ENCODE peak calls at places on chromosomes 6 and 20, in eight cellular contexts. One of them, this sample, is unnamed.

GRCh38 chr6:16639689-16640480 is 121.4 kb downstream of the ATXN1 start:
- DNase-seq in left ventricle myocardium inferior: no peak
- DNase-seq in GM10248: no peak
- DNase-seq in mesothelial cell of epicardium: no peak
- DNase-seq in activated CD4-positive, alpha-beta T cell treated with anti-CD3 and anti-CD28 coated beads, Interleukin-2, amount 10 ng/mL, durations not matched to agents 7 days and 5 days: no peak
- DNase-seq in renal cortical epithelial cell: peak; percentile 94
- DNase-seq in endothelial cell: no peak
- DNase-seq in RWPE1: peak; percentile 80
- DNase-seq in this sample: peak; percentile 34

GRCh38 chr20:1561350-1561749 is 3.8 kb upstream of the SIRPD start:
- DNase-seq in left ventricle myocardium inferior: no peak
- DNase-seq in GM10248: no peak
- DNase-seq in mesothelial cell of epicardium: no peak
- DNase-seq in activated CD4-positive, alpha-beta T cell treated with anti-CD3 and anti-CD28 coated beads, Interleukin-2, amount 10 ng/mL, durations not matched to agents 7 days and 5 days: no peak
- DNase-seq in renal cortical epithelial cell: no peak
- DNase-seq in endothelial cell: no peak
- DNase-seq in RWPE1: no peak
- DNase-seq in this sample: no peak

GRCh38 chr6:69866351-69867074 is at the start of gene COL19A1:
- DNase-seq in left ventricle myocardium inferior: peak; percentile 22
- DNase-seq in GM10248: peak; percentile 43
- DNase-seq in mesothelial cell of epicardium: peak; percentile 47
- DNase-seq in activated CD4-positive, alpha-beta T cell treated with anti-CD3 and anti-CD28 coated beads, Interleukin-2, amount 10 ng/mL, durations not matched to agents 7 days and 5 days: peak; percentile 10
- DNase-seq in renal cortical epithelial cell: no peak
- DNase-seq in endothelial cell: peak; percentile 26
- DNase-seq in RWPE1: no peak
- DNase-seq in this sample: peak; percentile 79

GRCh38 chr6:157864185-157864761 is 41.2 kb downstream of the SNX9 start:
- DNase-seq in left ventricle myocardium inferior: no peak
- DNase-seq in GM10248: no peak
- DNase-seq in mesothelial cell of epicardium: no peak
- DNase-seq in activated CD4-positive, alpha-beta T cell treated with anti-CD3 and anti-CD28 coated beads, Interleukin-2, amount 10 ng/mL, durations not matched to agents 7 days and 5 days: no peak
- DNase-seq in renal cortical epithelial cell: no peak
- DNase-seq in endothelial cell: no peak
- DNase-seq in RWPE1: no peak
- DNase-seq in this sample: no peak

GRCh38 chr6:105769987-105770386 is 316.1 kb upstream of the PRDM1 start:
- DNase-seq in left ventricle myocardium inferior: no peak
- DNase-seq in GM10248: no peak
- DNase-seq in mesothelial cell of epicardium: no peak
- DNase-seq in activated CD4-positive, alpha-beta T cell treated with anti-CD3 and anti-CD28 coated beads, Interleukin-2, amount 10 ng/mL, durations not matched to agents 7 days and 5 days: no peak
- DNase-seq in renal cortical epithelial cell: peak; percentile 76
- DNase-seq in endothelial cell: no peak
- DNase-seq in RWPE1: peak; percentile 49
- DNase-seq in this sample: no peak

GRCh38 chr6:6881438-6882267 is 226.1 kb upstream of the RREB1 start:
- DNase-seq in left ventricle myocardium inferior: no peak
- DNase-seq in GM10248: no peak
- DNase-seq in mesothelial cell of epicardium: no peak
- DNase-seq in activated CD4-positive, alpha-beta T cell treated with anti-CD3 and anti-CD28 coated beads, Interleukin-2, amount 10 ng/mL, durations not matched to agents 7 days and 5 days: no peak
- DNase-seq in renal cortical epithelial cell: no peak
- DNase-seq in endothelial cell: no peak
- DNase-seq in RWPE1: no peak
- DNase-seq in this sample: no peak

GRCh38 chr20:48657426-48658197 is 170.2 kb downstream of the PREX1 start:
- DNase-seq in left ventricle myocardium inferior: peak; percentile 52
- DNase-seq in GM10248: peak; percentile 89
- DNase-seq in mesothelial cell of epicardium: peak; percentile 75
- DNase-seq in activated CD4-positive, alpha-beta T cell treated with anti-CD3 and anti-CD28 coated beads, Interleukin-2, amount 10 ng/mL, durations not matched to agents 7 days and 5 days: peak; percentile 76
- DNase-seq in renal cortical epithelial cell: peak; percentile 54
- DNase-seq in endothelial cell: peak; percentile 64
- DNase-seq in RWPE1: peak; percentile 95
- DNase-seq in this sample: peak; percentile 52

GRCh38 chr6:36962874-36963273 is 8.3 kb downstream of the PI16 start:
- DNase-seq in left ventricle myocardium inferior: peak; percentile 73
- DNase-seq in GM10248: peak; percentile 91
- DNase-seq in mesothelial cell of epicardium: no peak
- DNase-seq in activated CD4-positive, alpha-beta T cell treated with anti-CD3 and anti-CD28 coated beads, Interleukin-2, amount 10 ng/mL, durations not matched to agents 7 days and 5 days: peak; percentile 89
- DNase-seq in renal cortical epithelial cell: no peak
- DNase-seq in endothelial cell: peak; percentile 83
- DNase-seq in RWPE1: no peak
- DNase-seq in this sample: peak; percentile 37

This sample was measured in GM06990.